ENCODE peak calls at places on chromosomes 13 and 19, in seven cellular contexts. M, E, Y, V, J, T and P are unnamed samples.

GRCh38 chr13:73741111-73741510 is 393.1 kb downstream of the KLF12 start:
- DNase-seq in T (peak), J (no peak), Y (no peak), V (no peak), E (no peak), M (no peak), P (peak)

GRCh38 chr19:15379083-15379995 is at the start of gene AKAP8:
- DNase-seq in V (peak), Y (peak), M (peak), J (peak), E (peak), T (peak), P (peak)

GRCh38 chr19:13055213-13056051 is 47.2 kb downstream of the LYL1 start:
- DNase-seq in J (no peak), Y (peak), M (no peak), T (peak), E (no peak), V (no peak), P (no peak)

GRCh38 chr13:108769213-108770070 is 140.0 kb downstream of the MYO16 start:
- DNase-seq in V (no peak), M (no peak), Y (no peak), E (no peak), J (no peak), T (no peak), P (no peak)

GRCh38 chr13:44365008-44365407 is 8.6 kb upstream of the SERP2 start:
- DNase-seq in Y (no peak), V (no peak), M (no peak), J (no peak), E (no peak), T (no peak), P (no peak)

GRCh38 chr13:39816936-39817335 is 161.5 kb downstream of the COG6 start:
- DNase-seq in Y (no peak), T (no peak), E (no peak), M (no peak), J (no peak), V (no peak), P (no peak)

GRCh38 chr19:56667311-56667870 is 4.2 kb downstream of the ZNF835 start:
- DNase-seq in T (no peak), Y (no peak), M (no peak), V (no peak), E (no peak), J (no peak), P (no peak)

GRCh38 chr19:39398297-39398864 is 7.2 kb downstream of the MED29 start:
- DNase-seq in J (no peak), T (peak), M (no peak), E (no peak), Y (peak), V (no peak), P (no peak)

GRCh38 chr13:27005556-27005955 is 166.1 kb downstream of the USP12 start:
- DNase-seq in M (no peak), J (no peak), Y (no peak), V (no peak), E (peak), T (no peak), P (no peak)

GRCh38 chr13:33172911-33173310 is 112.6 kb downstream of the STARD13 start:
- DNase-seq in J (no peak), E (no peak), T (no peak), V (no peak), Y (no peak), M (no peak), P (no peak)

GRCh38 chr13:24220086-24220703 is 59.7 kb downstream of the SPATA13 start:
- DNase-seq in Y (no peak), T (no peak), J (peak), E (peak), V (no peak), M (peak), P (peak)

GRCh38 chr19:747432-748273 is 3.3 kb upstream of the MISP start:
- DNase-seq in M (no peak), J (no peak), T (no peak), V (no peak), E (no peak), Y (no peak), P (no peak)

GRCh38 chr19:14096272-14096992 is 5.9 kb upstream of the SAMD1 start:
- DNase-seq in J (no peak), E (no peak), Y (no peak), M (no peak), V (no peak), T (no peak), P (no peak)

GRCh38 chr19:37986048-37986750 is 79.2 kb downstream of the SIPA1L3 start:
- DNase-seq in M (no peak), Y (no peak), J (no peak), V (no peak), E (no peak), T (no peak), P (no peak)

GRCh38 chr13:45873491-45874360 is 22.2 kb upstream of the SIAH3 start:
- DNase-seq in E (no peak), Y (no peak), J (no peak), T (no peak), M (no peak), V (no peak), P (no peak)

GRCh38 chr19:48991823-48992570 is 1.1 kb downstream of the GYS1 start:
- DNase-seq in E (no peak), T (peak), M (no peak), V (no peak), Y (peak), J (no peak), P (no peak)

GRCh38 chr13:33859691-33860303 is 41.8 kb downstream of the RFC3 start:
- DNase-seq in J (no peak), M (no peak), Y (no peak), V (no peak), T (no peak), E (no peak), P (no peak)

GRCh38 chr19:39692166-39692565 is 12.1 kb upstream of the LGALS14 start:
- DNase-seq in T (no peak), M (no peak), J (no peak), E (no peak), V (no peak), Y (no peak), P (no peak)

GRCh38 chr13:27953671-27954405 is 15.3 kb downstream of the CDX2 start:
- DNase-seq in Y (peak), T (peak), J (peak), M (peak), V (no peak), E (peak), P (peak)

GRCh38 chr13:43132911-43133310 is 109.5 kb downstream of the DNAJC15 start:
- DNase-seq in M (no peak), Y (no peak), J (no peak), V (no peak), E (no peak), T (no peak), P (no peak)

GRCh38 chr19:50173144-50173543 is 10.1 kb upstream of the IZUMO2 start:
- DNase-seq in Y (no peak), V (no peak), J (no peak), T (no peak), M (no peak), E (no peak), P (no peak)

GRCh38 chr13:33610471-33611015 is 207.4 kb upstream of the RFC3 start:
- DNase-seq in Y (peak), T (peak), E (no peak), J (peak), V (no peak), M (no peak), P (peak)

GRCh38 chr13:33611016-33611805 is 206.7 kb upstream of the RFC3 start:
- DNase-seq in M (no peak), Y (peak), E (no peak), T (peak), J (no peak), V (no peak), P (no peak)

GRCh38 chr19:38049105-38049649 is 142.2 kb downstream of the SIPA1L3 start:
- DNase-seq in V (no peak), E (peak), M (no peak), T (no peak), J (peak), Y (no peak), P (peak)

GRCh38 chr13:107271226-107271625 is 703.3 kb upstream of the ARGLU1 start:
- DNase-seq in V (no peak), E (no peak), J (no peak), M (no peak), Y (no peak), T (no peak), P (no peak)

GRCh38 chr13:58574791-58575190 is 943.2 kb downstream of the PCDH17 start:
- DNase-seq in T (no peak), E (no peak), Y (no peak), J (no peak), M (no peak), V (no peak), P (no peak)

GRCh38 chr19:3176715-3177501 is 1.7 kb upstream of the S1PR4 start:
- DNase-seq in E (no peak), Y (no peak), T (no peak), V (no peak), J (peak), M (no peak), P (peak)